ENCODE peak calls at places on chromosomes 2 and 18, in seven cellular contexts. R is effector memory CD4-positive, alpha-beta T cell; N is LoVo; E is left cardiac atrium; I is midbrain; W is cerebellar cortex; Q is dorsolateral prefrontal cortex. F is an unnamed sample.

GRCh38 chr2:38065502-38066135 is 10.3 kb downstream of the CYP1B1 start:
- DNase-seq in Q (no peak), R (no peak), N (no peak), W (no peak), E (no peak), I (no peak), F (no peak)

GRCh38 chr18:9782073-9782857 is 74.2 kb downstream of the RAB31 start:
- DNase-seq in N (peak), I (no peak), Q (no peak), E (no peak), R (no peak), W (no peak), F (no peak)

GRCh38 chr2:1802046-1802445 is 57.7 kb upstream of the PXDN start:
- DNase-seq in W (peak), Q (no peak), R (no peak), I (no peak), N (no peak), E (no peak), F (no peak)

GRCh38 chr2:64478502-64479230 is 24.7 kb downstream of the LGALSL start:
- DNase-seq in W (no peak), N (no peak), R (no peak), Q (no peak), I (no peak), E (no peak), F (no peak)

GRCh38 chr2:238702691-238703415 is 145.0 kb upstream of the TWIST2 start:
- DNase-seq in N (no peak), R (no peak), E (no peak), Q (no peak), I (no peak), W (no peak), F (no peak)

GRCh38 chr18:50053142-50053541 is 141.8 kb downstream of the MYO5B start:
- DNase-seq in Q (no peak), W (no peak), I (no peak), E (no peak), R (no peak), N (no peak), F (no peak)

GRCh38 chr2:10500601-10501361 is 52.7 kb upstream of the ODC1 start:
- DNase-seq in Q (peak), N (no peak), I (no peak), E (no peak), W (no peak), R (no peak), F (peak)

GRCh38 chr2:234451242-234451641 is 45.6 kb downstream of the ARL4C start:
- DNase-seq in N (no peak), E (no peak), I (no peak), W (no peak), R (no peak), Q (no peak), F (no peak)

GRCh38 chr2:33304032-33304864 is 172.2 kb upstream of the RASGRP3 start:
- DNase-seq in N (peak), E (no peak), I (no peak), Q (no peak), R (no peak), W (no peak), F (no peak)

GRCh38 chr2:215758691-215759090 is 254.7 kb downstream of the MREG start:
- DNase-seq in W (no peak), I (no peak), Q (no peak), N (no peak), R (no peak), E (no peak), F (no peak)

GRCh38 chr2:237483018-237483731 is 3.9 kb upstream of the MLPH start:
- DNase-seq in E (no peak), N (peak), W (no peak), R (no peak), I (no peak), Q (no peak), F (no peak)

GRCh38 chr18:23433360-23433759 is 19.7 kb upstream of the RIOK3 start:
- DNase-seq in I (no peak), W (no peak), N (no peak), E (peak), R (no peak), Q (no peak), F (no peak)

GRCh38 chr18:55781481-55781957 is 193.5 kb upstream of the TCF4 start:
- DNase-seq in N (no peak), I (peak), E (peak), W (peak), Q (peak), R (no peak), F (no peak)

GRCh38 chr2:121605820-121606733 is 43.2 kb downstream of the CLASP1 start:
- DNase-seq in N (no peak), E (no peak), R (no peak), Q (no peak), W (no peak), I (no peak), F (no peak)

F was measured in adrenal gland.